ENCODE peak calls at places on chromosomes 5 and 9, in four cellular contexts. N, S, O and F are unnamed samples.

GRCh38 chr5:67032921-67033664 is 163.5 kb downstream of the CD180 start:
- DNase-seq in N (no peak), S (no peak), O (no peak), F (no peak)

GRCh38 chr5:166716856-166717492 is 1574.5 kb upstream of the WWC1 start:
- DNase-seq in N (no peak), S (no peak), O (no peak), F (no peak)

GRCh38 chr9:87435189-87435880 is 62.3 kb upstream of the DAPK1 start:
- DNase-seq in N (no peak), S (no peak), O (no peak), F (no peak)

GRCh38 chr5:80437326-80437725 is 29.5 kb downstream of the ZFYVE16 start:
- DNase-seq in N (no peak), S (no peak), O (no peak), F (no peak)

GRCh38 chr9:122538757-122539156 is 11.7 kb upstream of the OR1N1 start:
- DNase-seq in N (no peak), S (no peak), O (no peak), F (no peak)

GRCh38 chr5:120326651-120327050 is 137.4 kb upstream of the PRR16 start:
- DNase-seq in N (no peak), S (no peak), O (no peak), F (no peak)

GRCh38 chr9:130058154-130058553 is 4.4 kb downstream of the GPR107 start:
- DNase-seq in N (no peak), S (no peak), O (no peak), F (no peak)

GRCh38 chr9:17837931-17838330 is 259.1 kb downstream of the SH3GL2 start:
- DNase-seq in N (no peak), S (no peak), O (no peak), F (no peak)

GRCh38 chr9:116020146-116020545 is 133.4 kb upstream of the PAPPA start:
- DNase-seq in N (no peak), S (no peak), O (no peak), F (no peak)

GRCh38 chr9:94900222-94901018 is 173.9 kb downstream of the AOPEP start:
- DNase-seq in N (no peak), S (no peak), O (no peak), F (no peak)

GRCh38 chr9:127188396-127188795 is 66.0 kb upstream of the ANGPTL2 start:
- DNase-seq in N (peak; percentile 3), S (no peak), O (no peak), F (no peak)

GRCh38 chr5:139690385-139691274 is 42.5 kb downstream of the CXXC5 start:
- DNase-seq in N (no peak), S (no peak), O (no peak), F (no peak)

GRCh38 chr9:137764171-137764671 is 113.4 kb upstream of the CACNA1B start:
- DNase-seq in N (no peak), S (no peak), O (no peak), F (no peak)

GRCh38 chr5:7849531-7850240 is 1.2 kb downstream of the CFAP90 start:
- DNase-seq in N (no peak), S (no peak), O (no peak), F (no peak)

GRCh38 chr5:136998864-136999263 is 500.3 kb downstream of the SPOCK1 start:
- DNase-seq in N (no peak), S (no peak), O (no peak), F (no peak)

GRCh38 chr5:133868946-133869674 is 99.3 kb downstream of the C5orf15 start:
- DNase-seq in N (peak; percentile 79), S (peak; percentile 74), O (peak; percentile 64), F (no peak)

GRCh38 chr5:150653145-150653761 is 7.8 kb upstream of the MYOZ3 start:
- DNase-seq in N (no peak), S (no peak), O (no peak), F (no peak)

GRCh38 chr5:30502277-30502676 is 691.2 kb upstream of the CDH6 start:
- DNase-seq in N (no peak), S (no peak), O (no peak), F (no peak)

GRCh38 chr9:109440117-109440515 is 58.0 kb downstream of the PTPN3 start:
- DNase-seq in N (no peak), S (no peak), O (no peak), F (no peak)

GRCh38 chr5:61587120-61587519 is 255.1 kb downstream of the ZSWIM6 start:
- DNase-seq in N (no peak), S (no peak), O (no peak), F (no peak)

GRCh38 chr5:167478156-167478555 is 813.3 kb upstream of the WWC1 start:
- DNase-seq in N (no peak), S (no peak), O (no peak), F (no peak)

GRCh38 chr9:111969061-111969460 is 72.4 kb downstream of the UGCG start:
- DNase-seq in N (no peak), S (no peak), O (no peak), F (no peak)

GRCh38 chr9:111965566-111966019 is 69.0 kb downstream of the UGCG start:
- DNase-seq in N (no peak), S (no peak), O (no peak), F (no peak)

GRCh38 chr9:111967621-111968020 is 71.0 kb downstream of the UGCG start:
- DNase-seq in N (no peak), S (no peak), O (no peak), F (no peak)

GRCh38 chr9:111966324-111966723 is 69.7 kb downstream of the UGCG start:
- DNase-seq in N (no peak), S (no peak), O (no peak), F (no peak)

DNA sequence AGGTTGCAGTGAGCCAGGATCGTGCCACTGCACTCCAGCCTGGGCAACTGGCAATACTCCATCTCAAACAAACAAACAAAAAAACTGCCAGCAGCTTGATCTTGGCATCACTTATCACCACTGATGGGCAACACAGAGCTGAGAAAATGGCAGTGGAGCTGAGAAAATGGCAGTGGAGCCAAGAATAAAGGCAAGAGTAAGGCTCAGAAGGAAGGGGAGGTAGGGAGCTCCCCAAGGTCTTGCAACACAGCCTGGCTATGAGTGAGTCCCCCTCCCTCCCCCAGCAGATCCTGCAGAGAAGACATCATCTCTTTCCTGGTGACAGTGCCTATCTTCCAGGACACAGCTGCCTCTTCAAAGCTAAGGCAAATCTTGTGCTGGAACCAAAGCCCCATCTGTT is 70.2 kb downstream of the UGCG start:
- DNase-seq in N (no peak), S (no peak), O (no peak), F (no peak)
- H3K4me1 ChIP-seq in N (peaks cover 4% of the 10 kb centered on the region), S (no peaks in the 10 kb centered on the region), O (no peaks in the 10 kb centered on the region), F (peaks cover 6% of the 10 kb centered on the region)

GRCh38 chr5:126300293-126300692 is 122.9 kb upstream of the GRAMD2B start:
- DNase-seq in N (no peak), S (no peak), O (no peak), F (no peak)
- TF ChIP-seq CTCF in N (no peak), S (no peak), O (no peak), F (no peak)

GRCh38 chr5:10856071-10856470 is 95.0 kb upstream of the DAP start:
- DNase-seq in N (no peak), S (no peak), O (no peak), F (no peak)

GRCh38 chr5:10854526-10855277 is 93.7 kb upstream of the DAP start:
- DNase-seq in N (no peak), S (peak; percentile 29), O (no peak), F (no peak)

GRCh38 chr5:10857333-10857723 is 96.3 kb upstream of the DAP start:
- DNase-seq in N (no peak), S (no peak), O (no peak), F (no peak)

GRCh38 chr5:10858307-10858706 is 97.3 kb upstream of the DAP start:
- DNase-seq in N (no peak), S (no peak), O (no peak), F (no peak)

DNA sequence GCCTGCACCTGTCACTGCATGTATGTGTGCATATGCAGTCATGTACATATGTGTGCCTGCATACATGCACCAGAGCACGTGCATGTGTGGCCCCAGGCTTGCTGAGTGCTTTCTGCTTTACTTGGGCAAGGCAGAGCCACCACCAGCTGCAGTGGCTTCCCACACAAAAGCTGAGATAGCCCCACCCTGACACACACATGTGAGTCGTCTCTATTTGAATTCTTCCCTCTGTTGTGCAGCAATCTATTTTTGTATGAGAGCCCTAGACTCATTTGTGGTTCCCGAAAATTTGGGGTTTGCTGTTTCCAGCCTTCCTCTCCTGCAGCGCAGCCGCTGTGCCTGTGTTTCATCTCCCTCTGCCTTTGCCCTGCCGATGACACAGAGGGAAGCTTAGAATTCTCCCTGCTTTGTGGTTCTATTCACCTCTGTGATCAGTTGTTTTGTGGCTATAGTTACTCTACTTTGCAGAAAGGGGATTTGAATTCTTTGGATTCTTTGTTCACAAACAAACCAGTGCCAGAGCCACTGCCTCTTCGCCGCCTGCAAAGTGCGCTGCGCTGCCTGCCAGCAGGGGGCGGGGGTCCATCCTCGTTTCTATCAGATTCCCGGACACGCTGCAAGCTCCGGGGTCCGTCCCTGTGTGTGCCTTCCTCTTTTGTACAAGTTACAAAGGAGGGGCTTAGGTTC is 95.8 kb upstream of the DAP start:
- DNase-seq in N (peak; percentile 57), S (no peak), O (no peak), F (no peak)
- H3K4me3 ChIP-seq in N (no peak overlapping the region), S (no peak overlapping the region), O (no peak overlapping the region), F (no peak overlapping the region)

GRCh38 chr9:107284636-107285035 is 1.6 kb downstream of the RAD23B start:
- DNase-seq in N (no peak), S (no peak), O (no peak), F (no peak)
- H3K4me1 ChIP-seq in N (no peaks in the 10 kb centered on the region), S (peaks cover 20% of the 10 kb centered on the region), O (peaks cover 51% of the 10 kb centered on the region), F (peaks cover 17% of the 10 kb centered on the region)

GRCh38 chr5:148394587-148395019 is 10.8 kb downstream of the FBXO38 start:
- DNase-seq in N (no peak), S (no peak), O (no peak), F (no peak)

GRCh38 chr5:148401604-148402003 is 17.8 kb downstream of the FBXO38 start:
- DNase-seq in N (no peak), S (no peak), O (no peak), F (no peak)

GRCh38 chr5:148397968-148398595 is 14.3 kb downstream of the FBXO38 start:
- DNase-seq in N (no peak), S (no peak), O (no peak), F (no peak)

GRCh38 chr5:148395031-148395430 is 11.3 kb downstream of the FBXO38 start:
- DNase-seq in N (no peak), S (no peak), O (no peak), F (no peak)

DNA sequence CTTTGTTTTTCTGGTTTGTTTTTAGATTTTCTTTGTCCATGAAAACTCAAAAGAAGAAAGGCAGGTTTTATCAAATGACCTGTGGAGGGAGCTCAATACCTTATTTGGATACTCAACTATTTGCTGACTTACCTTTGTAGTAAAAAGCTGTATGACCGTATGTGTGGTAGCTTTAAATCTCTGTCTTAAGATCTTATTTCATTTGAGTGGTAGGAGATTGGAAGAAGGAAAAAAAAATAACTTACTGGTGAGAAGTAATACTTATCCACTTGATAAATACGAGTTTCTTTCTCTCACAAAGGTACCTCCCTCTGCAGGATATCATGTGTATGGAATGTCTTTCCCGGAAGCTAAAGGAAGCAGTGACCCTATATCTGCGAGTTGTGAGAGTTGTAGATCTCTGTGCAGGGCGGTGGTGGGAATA is 15.0 kb downstream of the FBXO38 start:
- DNase-seq in N (no peak), S (no peak), O (no peak), F (no peak)
- TF ChIP-seq CTCF in N (no peak), S (no peak), O (no peak), F (no peak)